ENCODE peak calls at places on chromosomes 6 and 20, in eight cellular contexts. W, Y, V, P, T, I, Z and J are unnamed samples.

GRCh38 chr6:45835725-45836437 is 179.8 kb downstream of the CLIC5 start:
- DNase-seq in Y (no peak), I (no peak), V (no peak), W (no peak), P (no peak), T (no peak), Z (no peak), J (no peak)

GRCh38 chr6:163354085-163354484 is 60.4 kb upstream of the QKI start:
- DNase-seq in P (no peak), W (peak), V (peak), I (no peak), T (peak), Z (no peak), Y (peak), J (no peak)

GRCh38 chr6:2896741-2897140 is 6.4 kb downstream of the SERPINB9 start:
- DNase-seq in W (no peak), Y (no peak), I (no peak), V (no peak), T (no peak), Z (no peak), P (no peak), J (no peak)

GRCh38 chr20:47464380-47465101 is 37.1 kb upstream of the NCOA3 start:
- DNase-seq in W (peak), P (no peak), V (peak), Z (peak), T (no peak), I (peak), Y (peak), J (peak)

GRCh38 chr20:16533493-16533892 is 39.8 kb downstream of the KIF16B start:
- DNase-seq in Z (no peak), T (no peak), P (no peak), I (no peak), Y (no peak), W (no peak), V (no peak), J (no peak)

GRCh38 chr6:147063469-147064031 is 140.7 kb upstream of the STXBP5 start:
- DNase-seq in I (no peak), V (no peak), Y (peak), W (peak), T (no peak), P (no peak), Z (no peak), J (peak)

GRCh38 chr20:40431611-40432010 is 257.4 kb downstream of the MAFB start:
- DNase-seq in Z (no peak), P (no peak), W (no peak), I (no peak), V (no peak), Y (peak), T (no peak), J (no peak)

GRCh38 chr20:12925214-12925755 is 83.5 kb upstream of the SPTLC3 start:
- DNase-seq in V (no peak), Y (peak), P (no peak), Z (no peak), W (peak), T (peak), I (peak), J (peak)

GRCh38 chr6:137416376-137417109 is 77.7 kb downstream of the OLIG3 start:
- DNase-seq in W (peak), P (no peak), Z (no peak), V (peak), T (peak), I (no peak), Y (peak), J (no peak)

GRCh38 chr6:44275271-44275748 is 5.1 kb downstream of the TMEM151B start:
- DNase-seq in V (no peak), P (no peak), I (peak), T (no peak), W (no peak), Z (no peak), Y (no peak), J (no peak)

GRCh38 chr6:112113918-112114317 is 26.5 kb downstream of the FAM229B start:
- DNase-seq in W (no peak), P (no peak), I (no peak), Z (no peak), T (no peak), Y (no peak), V (no peak), J (peak)

GRCh38 chr6:31126416-31127175 is 6.3 kb upstream of the CDSN start:
- DNase-seq in Z (no peak), V (no peak), W (no peak), Y (no peak), P (no peak), I (no peak), T (no peak), J (no peak)

GRCh38 chr6:31128093-31128676 is 7.9 kb upstream of the CDSN start:
- DNase-seq in I (peak), P (peak), W (peak), T (peak), Z (peak), Y (peak), V (peak), J (no peak)

GRCh38 chr6:31122803-31123706 is 2.8 kb upstream of the CDSN start:
- DNase-seq in Z (peak), V (peak), Y (peak), P (no peak), I (peak), T (no peak), W (peak), J (peak)

GRCh38 chr6:31125586-31126363 is 5.5 kb upstream of the CDSN start:
- DNase-seq in Y (peak), W (peak), I (no peak), V (peak), P (no peak), T (peak), Z (peak), J (no peak)

DNA sequence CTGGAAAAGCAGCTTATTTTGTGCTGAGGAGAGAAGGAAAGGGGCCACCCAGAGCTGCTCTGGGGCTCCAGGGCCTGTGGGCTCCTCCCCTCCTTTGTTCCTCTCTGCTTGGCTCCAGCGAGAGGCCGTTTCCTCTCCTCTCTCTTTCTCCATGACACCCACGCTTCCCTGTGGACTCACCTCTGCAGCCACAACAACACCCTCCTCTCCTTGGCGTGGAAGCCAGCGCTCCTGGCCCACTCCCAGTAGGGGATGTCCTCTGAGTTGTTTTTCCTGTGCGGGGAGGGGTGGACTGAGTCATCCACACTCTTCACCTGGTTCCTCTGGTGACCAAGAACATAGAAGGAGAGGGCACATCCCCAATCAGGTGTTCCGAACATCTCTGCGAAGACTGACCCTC is 4.9 kb upstream of the CDSN start:
- DNase-seq in Z (peak), P (no peak), W (peak), I (no peak), T (no peak), Y (no peak), V (peak), J (no peak)
- TF ChIP-seq CTCF in Z (no peak), P (no peak), W (no peak), I (no peak), T (no peak), Y (no peak), V (no peak), J (no peak)

DNA sequence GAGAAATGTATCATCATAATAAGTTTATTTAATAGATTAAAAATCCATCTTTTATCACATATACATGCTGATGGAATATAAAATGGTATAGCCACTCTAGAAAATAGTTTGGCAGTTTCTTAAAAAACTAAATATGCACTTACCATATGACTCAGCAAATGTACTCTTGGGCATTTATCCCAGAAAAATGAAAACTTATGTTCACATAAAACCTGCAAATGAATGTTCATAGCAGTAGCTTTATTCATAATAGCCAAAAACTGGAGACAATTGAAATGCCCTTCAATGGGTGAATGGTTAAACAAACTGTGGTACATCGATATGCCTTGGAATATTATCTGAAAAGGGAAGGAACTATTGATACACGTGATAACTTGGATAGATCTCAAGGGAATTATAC is 6.4 kb upstream of the NCOA7 start:
- DNase-seq in Y (peak), I (no peak), T (no peak), V (no peak), Z (no peak), P (no peak), W (peak), J (no peak)
- H3K4me3 ChIP-seq in Y (no peak), I (no peak), T (no peak), V (no peak), Z (no peak), P (no peak), W (no peak), J (no peak)

GRCh38 chr6:31115941-31116560 is 1.5 kb downstream of the PSORS1C1 start:
- DNase-seq in Y (no peak), I (no peak), Z (no peak), W (no peak), P (no peak), T (no peak), V (no peak), J (no peak)

GRCh38 chr6:31114540-31114876 is at the start of gene PSORS1C1:
- DNase-seq in V (peak), W (peak), Y (peak), P (no peak), T (no peak), I (no peak), Z (peak), J (peak)

GRCh38 chr6:31113861-31114539 is 600 bp upstream of the PSORS1C1 start:
- DNase-seq in P (no peak), Z (no peak), I (no peak), W (peak), T (no peak), Y (peak), V (no peak), J (peak)

GRCh38 chr6:31116661-31117385 is 2.2 kb downstream of the PSORS1C1 start:
- DNase-seq in Z (no peak), Y (peak), I (no peak), P (no peak), V (peak), T (no peak), W (peak), J (no peak)

DNA sequence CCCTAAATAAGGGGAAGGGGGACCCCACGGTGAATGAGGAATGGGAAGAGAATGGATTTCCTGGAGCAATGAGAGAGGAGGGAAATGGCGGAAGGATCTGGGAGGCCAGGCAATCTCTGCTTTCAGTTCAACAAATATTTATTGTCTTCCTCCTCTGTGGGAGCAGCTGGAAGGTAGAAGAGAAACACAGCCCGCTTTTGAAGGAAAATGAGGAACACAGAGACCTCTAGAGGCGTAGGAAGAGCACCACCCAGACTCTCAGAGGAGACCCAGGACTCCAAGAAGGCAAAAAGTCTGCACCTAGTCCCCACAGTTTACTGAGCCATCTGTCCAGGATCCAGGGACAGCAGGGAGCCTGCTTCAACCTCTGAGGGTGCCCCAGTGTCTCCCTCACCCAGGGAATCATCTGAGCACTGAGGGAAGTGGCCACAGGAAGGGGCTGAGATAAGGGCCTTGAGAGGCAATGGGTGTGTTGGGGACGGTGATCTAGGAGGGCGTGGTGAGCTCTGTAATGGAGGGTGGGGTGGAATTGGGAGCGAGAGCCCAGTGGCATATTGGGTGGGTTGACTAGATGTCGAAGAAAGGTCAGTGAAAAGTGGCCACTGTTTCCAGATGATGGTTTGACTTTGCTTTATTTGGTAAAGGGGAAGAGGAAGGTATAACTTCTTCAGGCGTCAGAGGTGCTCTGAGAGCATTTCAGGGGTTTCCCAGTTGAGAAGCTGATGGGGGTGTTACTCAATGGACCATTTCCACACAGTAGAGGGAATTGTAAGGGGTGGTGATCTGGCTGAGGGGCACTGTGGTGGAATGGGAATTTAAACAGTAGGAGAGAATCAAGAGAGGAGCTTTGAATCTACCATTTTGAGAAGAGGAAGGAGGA is 610 bp downstream of the PSORS1C1 start:
- DNase-seq in V (no peak), Y (peak), T (peak), P (no peak), W (peak), I (no peak), Z (no peak), J (peak)
- TF ChIP-seq CTCF in V (no peak), Y (peak), T (peak), P (no peak), W (peak), I (peak), Z (no peak), J (peak)

DNA sequence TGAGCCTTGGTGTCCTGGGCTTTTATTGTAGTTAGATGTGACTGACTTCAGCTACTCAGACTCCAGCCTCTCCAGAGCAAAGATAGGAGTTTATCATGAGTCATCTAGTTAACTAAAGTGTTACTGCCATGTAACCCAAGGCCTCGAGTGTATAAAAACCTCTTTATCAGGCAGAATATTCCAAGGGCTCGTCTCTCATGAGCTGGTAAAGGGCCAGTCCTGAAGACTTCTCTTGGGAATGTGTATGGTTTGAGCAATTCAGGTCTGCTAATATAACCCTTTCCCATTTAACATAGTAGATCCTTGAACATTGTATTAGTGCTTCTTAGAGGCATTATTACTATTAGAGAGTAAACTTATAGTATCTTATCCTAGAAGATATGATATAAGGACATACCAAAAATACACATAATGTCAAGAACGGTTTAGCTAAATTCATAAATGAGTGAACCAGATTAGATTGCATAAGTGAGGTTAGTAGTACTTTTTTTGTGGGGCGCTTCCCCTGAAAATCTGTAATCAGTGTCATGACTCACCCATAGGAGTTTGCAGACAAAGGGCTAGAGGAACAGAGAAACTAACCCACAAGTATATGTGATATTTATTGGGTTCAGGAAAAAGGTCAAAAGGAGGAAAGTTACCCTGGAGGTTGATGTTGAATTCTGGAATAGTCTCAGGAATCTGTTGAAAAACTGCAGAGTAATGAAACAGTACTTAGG is 16.0 kb downstream of the DSE start:
- DNase-seq in Z (no peak), Y (peak), W (peak), P (no peak), V (no peak), I (no peak), T (peak), J (no peak)
- H3K4me3 ChIP-seq in Z (no peak), Y (no peak), W (no peak), P (no peak), V (no peak), I (no peak), T (no peak), J (no peak)

GRCh38 chr20:32577023-32577422 is 8.1 kb downstream of the NOL4L start:
- DNase-seq in V (no peak), I (peak), Y (no peak), P (no peak), Z (no peak), W (no peak), T (no peak), J (no peak)
- TF ChIP-seq CTCF in V (no peak), I (no peak), Y (peak), P (no peak), Z (no peak), W (no peak), T (no peak), J (peak)

DNA sequence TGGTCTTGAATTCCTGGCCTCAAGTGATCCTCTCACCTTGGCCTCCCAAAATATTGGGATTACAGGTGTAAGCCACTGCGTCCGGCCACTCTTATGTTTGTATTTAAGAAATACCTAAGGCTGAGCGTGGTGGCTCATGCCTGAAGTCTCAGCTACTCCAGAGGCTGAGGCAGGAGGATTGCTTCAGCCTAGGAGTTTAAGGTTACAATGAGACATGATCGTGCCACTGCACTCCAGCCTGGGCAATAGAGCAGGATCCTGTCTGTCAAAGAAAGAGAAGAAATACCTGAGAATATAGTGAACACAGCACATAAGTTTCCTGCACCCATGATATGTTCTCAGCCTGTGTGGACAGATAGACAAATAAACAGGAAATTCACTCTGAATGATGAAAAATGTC is 13.9 kb upstream of the MMP9 start:
- DNase-seq in P (no peak), Z (no peak), T (no peak), W (no peak), V (no peak), Y (no peak), I (no peak), J (no peak)
- H3K4me3 ChIP-seq in P (no peak), Z (no peak), T (no peak), W (no peak), V (no peak), Y (no peak), I (no peak), J (no peak)

GRCh38 chr20:11391591-11391990 is 526.1 kb upstream of the BTBD3 start:
- DNase-seq in V (no peak), T (no peak), Z (no peak), P (no peak), Y (no peak), I (no peak), W (peak), J (no peak)
- TF ChIP-seq CTCF in V (no peak), T (no peak), Z (no peak), P (no peak), Y (no peak), I (no peak), W (no peak), J (no peak)

DNA sequence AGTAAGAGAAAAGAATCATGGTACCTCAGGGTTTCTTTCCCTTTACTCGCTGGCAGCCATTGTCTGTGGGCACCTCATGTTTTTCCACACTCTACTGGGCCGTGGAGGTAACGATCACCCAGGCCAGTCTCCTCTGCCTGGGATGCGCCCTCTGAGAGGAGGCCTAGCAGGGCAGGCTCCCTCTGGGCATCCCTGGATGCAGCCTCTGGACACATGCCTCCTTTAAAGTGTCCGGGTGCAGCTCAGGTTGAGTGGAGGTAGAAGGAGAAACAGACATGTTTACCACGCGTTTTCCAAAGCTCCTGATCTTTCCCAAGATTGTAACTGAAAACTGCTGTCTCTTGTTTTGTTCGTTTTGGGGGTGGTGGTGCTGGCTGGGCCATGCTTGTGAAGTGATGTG is 13.8 kb upstream of the NPEPL1 start:
- DNase-seq in W (no peak), V (no peak), T (no peak), P (no peak), Y (no peak), I (no peak), Z (no peak), J (no peak)
- H3K4me3 ChIP-seq in W (no peak), V (no peak), T (no peak), P (no peak), Y (no peak), I (no peak), Z (no peak), J (no peak)

DNA sequence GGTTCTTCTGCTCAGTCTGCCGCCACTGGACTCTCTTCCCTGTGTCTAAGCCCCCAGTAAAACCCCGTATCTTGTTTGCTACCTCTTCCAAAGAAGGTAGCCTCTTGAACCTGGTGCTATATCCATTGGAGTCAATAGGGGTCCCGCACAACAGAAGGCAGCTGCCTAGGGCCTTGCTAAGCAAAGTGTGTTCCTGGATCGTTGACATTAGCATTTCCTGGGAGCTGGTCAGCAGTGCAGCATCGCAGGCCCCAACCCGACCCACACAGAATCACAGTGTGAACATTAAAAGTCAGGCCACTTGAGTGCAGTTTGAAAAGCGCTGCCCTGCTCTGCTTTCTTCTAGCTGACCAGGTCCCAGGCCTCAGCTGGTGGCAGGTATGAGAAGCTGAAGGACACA is 2.9 kb downstream of the ADA start:
- DNase-seq in P (no peak), T (peak), W (no peak), Y (no peak), Z (no peak), V (no peak), I (no peak), J (no peak)
- TF ChIP-seq CTCF in P (no peak), T (no peak), W (no peak), Y (no peak), Z (no peak), V (no peak), I (no peak), J (no peak)